ENCODE peak calls at places on chromosomes 4 and X, in four cellular contexts. U is keratinocyte, G is choroid plexus epithelial cell, R is heart right ventricle. N is an unnamed sample.

GRCh38 chr4:1501754-1502500 is 95.7 kb upstream of the NKX1-1 start:
- DNase-seq in U (no peak), G (no peak), R (peak; percentile 20), N (no peak)

GRCh38 chr4:151676301-151676700 is 84.5 kb downstream of the GATB start:
- DNase-seq in U (no peak), G (peak; percentile 79), R (no peak), N (no peak)

GRCh38 chr4:74117024-74117534 is 18.1 kb upstream of the CXCL2 start:
- DNase-seq in U (no peak), G (peak; percentile 97), R (peak; percentile 87), N (peak; percentile 25)

GRCh38 chrX:3636803-3637202 is 76.6 kb downstream of the PRKX start:
- DNase-seq in U (no peak), G (no peak), R (no peak), N (no peak)

GRCh38 chrX:30561191-30561590 is 16.4 kb downstream of the TASL start:
- DNase-seq in U (no peak), G (no peak), R (peak; percentile 36), N (no peak)

GRCh38 chr4:63582997-63583396 is 826.3 kb downstream of the TECRL start:
- DNase-seq in U (no peak), G (no peak), R (no peak), N (no peak)

GRCh38 chrX:18793601-18794089 is 86.2 kb downstream of the PPEF1 start:
- DNase-seq in U (no peak), G (peak; percentile 1), R (no peak), N (no peak)

GRCh38 chr4:144701683-144702233 is 55.8 kb downstream of the HHIP start:
- DNase-seq in U (no peak), G (peak; percentile 48), R (no peak), N (no peak)

GRCh38 chrX:134542485-134542884 is 82.5 kb downstream of the HPRT1 start:
- DNase-seq in U (no peak), G (peak; percentile 86), R (peak; percentile 25), N (peak; percentile 66)

GRCh38 chrX:149151805-149152757 is 353.0 kb downstream of the IDS start:
- DNase-seq in U (no peak), G (peak; percentile 85), R (no peak), N (no peak)

GRCh38 chr4:87896020-87896621 is 63.4 kb downstream of the MEPE start:
- DNase-seq in U (peak; percentile 76), G (peak; percentile 91), R (no peak), N (no peak)

GRCh38 chr4:128355301-128355700 is 67.7 kb upstream of the PGRMC2 start:
- DNase-seq in U (no peak), G (no peak), R (no peak), N (no peak)

GRCh38 chr4:153684182-153685073 is at the start of gene TLR2:
- DNase-seq in U (no peak), G (peak; percentile 25), R (peak; percentile 47), N (peak; percentile 61)

GRCh38 chrX:136063340-136064079 is 78.3 kb downstream of the SLC9A6 start:
- DNase-seq in U (no peak), G (peak; percentile 87), R (peak; percentile 12), N (no peak)

GRCh38 chr4:132384709-132385108 is 764.4 kb upstream of the PCDH10 start:
- DNase-seq in U (no peak), G (peak; percentile 8), R (no peak), N (no peak)

GRCh38 chrX:155998116-155998515 is 620 bp downstream of the IL9R start:
- DNase-seq in U (no peak), G (no peak), R (no peak), N (no peak)

GRCh38 chrX:146264763-146265375 is 447.2 kb downstream of the SLITRK2 start:
- DNase-seq in U (no peak), G (no peak), R (no peak), N (no peak)

GRCh38 chrX:20267924-20268701 is 1.4 kb upstream of the RPS6KA3 start:
- DNase-seq in U (no peak), G (peak; percentile 55), R (peak; percentile 38), N (peak; percentile 71)

GRCh38 chrX:9665113-9665512 is 100.5 kb downstream of the GPR143 start:
- DNase-seq in U (no peak), G (no peak), R (no peak), N (no peak)

GRCh38 chr4:15906024-15906443 is 32.5 kb downstream of the FGFBP1 start:
- DNase-seq in U (peak; percentile 97), G (no peak), R (no peak), N (no peak)

GRCh38 chr4:113358784-113359183 is 309.3 kb downstream of the ANK2 start:
- DNase-seq in U (no peak), G (no peak), R (no peak), N (no peak)

GRCh38 chr4:8039290-8039689 is 99.6 kb upstream of the AFAP1 start:
- DNase-seq in U (no peak), G (peak; percentile 10), R (no peak), N (no peak)

GRCh38 chr4:135319685-135320084 is 1118.1 kb upstream of the PABPC4L start:
- DNase-seq in U (no peak), G (peak; percentile 27), R (no peak), N (no peak)

GRCh38 chr4:85005865-85006377 is 39.4 kb upstream of the WDFY3 start:
- DNase-seq in U (peak; percentile 4), G (peak; percentile 95), R (no peak), N (no peak)

N was measured in ovary.